ENCODE peak calls at places on chromosomes 13 and 19, in four cellular contexts. W is CD4-positive, CD25-positive, alpha-beta regulatory T cell; M is uterus; B is heart right ventricle. L is an unnamed sample. For H3K36me3, the result is how much of the 10 kb centered on the place peaks cover.

GRCh38 chr19:10655457-10656312 is 1.5 kb downstream of the ILF3 start:
- DNase-seq in W (no peak), M (no peak), B (no peak), L (peak)

GRCh38 chr19:843180-843835 is 2.5 kb downstream of the PRTN3 start:
- DNase-seq in W (no peak), M (no peak), B (no peak), L (no peak)

GRCh38 chr19:19075126-19075525 is 11.3 kb downstream of the SLC25A42 start:
- DNase-seq in W (no peak), M (no peak), B (no peak), L (no peak)

GRCh38 chr19:17951151-17952040 is 15.5 kb upstream of the KCNN1 start:
- DNase-seq in W (no peak), M (no peak), B (no peak), L (no peak)

GRCh38 chr19:13037161-13037560 is 41.9 kb downstream of the NFIX start:
- DNase-seq in W (no peak), M (no peak), B (no peak), L (peak)

GRCh38 chr13:45773236-45773635 is 71.1 kb downstream of the CBY2 start:
- DNase-seq in W (no peak), M (no peak), B (no peak), L (no peak)

GRCh38 chr19:7109678-7110289 is 40.3 kb downstream of the ZNF557 start:
- DNase-seq in W (no peak), M (no peak), B (no peak), L (no peak)

GRCh38 chr13:50915562-50915961 is 6.0 kb downstream of the RNASEH2B start:
- DNase-seq in W (no peak), M (no peak), B (no peak), L (no peak)

GRCh38 chr13:44263920-44264610 is 109.6 kb upstream of the SERP2 start:
- DNase-seq in W (no peak), M (peak), B (no peak), L (no peak)

GRCh38 chr19:10109528-10109927 is 2.0 kb upstream of the P2RY11 start:
- DNase-seq in W (no peak), M (no peak), B (no peak), L (no peak)

GRCh38 chr13:109628251-109628699 is 158.1 kb downstream of the IRS2 start:
- DNase-seq in W (no peak), M (no peak), B (no peak), L (peak)

GRCh38 chr13:102033316-102033715 is 368.5 kb downstream of the FGF14 start:
- DNase-seq in W (no peak), M (no peak), B (no peak), L (no peak)

GRCh38 chr19:46376241-46377153 is 29.6 kb downstream of the PPP5C start:
- DNase-seq in W (no peak), M (no peak), B (no peak), L (no peak)

GRCh38 chr13:74134777-74135305 is 637 bp upstream of the KLF12 start:
- DNase-seq in W (peak), M (peak), B (peak), L (peak)

DNA sequence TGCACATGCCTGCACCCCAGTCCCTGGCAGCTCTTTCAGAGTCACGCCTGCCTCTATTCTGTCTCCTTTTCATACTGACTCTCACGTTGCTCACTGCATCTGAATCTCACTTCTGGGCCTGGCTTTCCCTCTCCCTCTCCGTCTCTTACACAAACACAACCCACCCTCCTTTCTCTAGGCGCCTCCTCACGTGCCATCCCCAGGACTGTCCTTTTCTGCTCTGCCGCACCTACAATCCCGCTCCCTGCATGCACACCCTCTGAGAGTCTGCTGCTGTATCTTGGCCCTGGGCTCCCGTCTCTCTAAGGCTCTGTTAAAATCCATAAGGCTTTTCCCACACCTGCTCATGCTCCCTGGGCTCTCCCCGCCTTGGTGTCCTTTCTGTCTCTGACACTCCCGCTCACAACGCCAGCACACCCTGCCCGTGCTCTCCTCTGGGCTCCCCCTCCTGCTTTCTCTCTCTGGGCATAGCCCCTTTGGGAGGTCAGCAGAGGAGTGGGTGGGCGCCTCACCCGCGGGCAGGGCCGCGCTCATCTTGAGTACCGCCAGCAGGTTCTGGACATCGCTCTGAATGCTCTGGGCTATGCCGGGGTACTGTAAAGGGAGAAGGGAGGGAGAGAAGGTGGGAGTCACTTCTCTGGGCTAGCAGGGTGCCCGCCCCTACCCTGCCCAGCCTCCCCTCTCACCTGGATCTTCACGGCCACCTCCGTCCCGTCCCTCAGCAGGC is 12.7 kb upstream of the NUMBL start:
- DNase-seq in W (no peak), M (no peak), B (no peak), L (no peak)
- H3K36me3 ChIP-seq in W (half or more), M (under half), B (half or more), L (under half)

DNA sequence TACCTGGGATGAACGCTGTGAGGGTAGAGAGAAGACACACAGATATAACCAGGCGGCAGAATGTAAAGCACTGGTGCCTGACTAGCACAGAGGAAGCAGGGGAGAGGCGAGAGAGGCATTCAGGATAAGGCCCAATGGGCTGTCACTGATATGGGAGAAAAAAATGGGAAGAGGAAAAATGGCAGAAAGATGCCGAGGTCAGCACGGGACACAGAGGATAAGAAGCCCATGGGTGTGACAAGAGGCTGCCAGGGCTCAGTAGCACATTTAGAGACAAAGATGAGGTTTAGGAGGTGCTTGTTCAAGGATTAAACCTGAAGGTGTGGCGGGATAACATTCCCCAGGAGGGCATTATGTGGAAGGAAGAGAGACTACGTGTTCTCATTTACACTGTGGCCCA is 5.6 kb downstream of the SMG9 start:
- DNase-seq in W (no peak), M (no peak), B (no peak), L (no peak)
- H3K36me3 ChIP-seq in W (half or more), M (under half), B (half or more), L (half or more)

DNA sequence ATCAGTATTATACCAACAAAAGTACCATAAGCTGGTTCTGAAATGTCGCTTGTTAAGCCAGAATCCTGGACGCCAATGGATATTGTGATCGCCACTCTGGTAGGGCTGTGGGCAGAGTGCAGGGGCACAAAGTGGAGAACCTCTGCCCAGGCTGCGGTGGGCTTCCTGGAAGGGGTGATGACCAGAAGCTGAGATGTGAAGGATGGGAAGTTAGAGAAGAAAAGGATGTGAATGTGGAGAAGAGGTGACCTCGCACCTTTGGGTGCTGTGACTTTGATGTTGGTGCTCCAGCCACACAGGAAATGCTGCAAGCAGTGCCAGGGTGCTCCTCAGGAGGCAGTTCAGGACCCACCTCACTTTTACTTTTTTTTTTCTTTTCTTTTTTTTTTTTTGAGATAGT is 207.9 kb upstream of the MAB21L1 start:
- DNase-seq in W (no peak), M (no peak), B (no peak), L (no peak)
- H3K36me3 ChIP-seq in W (under half), M (under half), B (under half), L (under half)

GRCh38 chr19:33703821-33704220 is 82.1 kb downstream of the CHST8 start:
- DNase-seq in W (no peak), M (no peak), B (no peak), L (no peak)
- H3K36me3 ChIP-seq in W (under half), M (under half), B (under half), L (under half)

GRCh38 chr13:75946746-75947397 is 310.7 kb downstream of the LMO7 start:
- DNase-seq in W (no peak), M (no peak), B (no peak), L (no peak)

DNA sequence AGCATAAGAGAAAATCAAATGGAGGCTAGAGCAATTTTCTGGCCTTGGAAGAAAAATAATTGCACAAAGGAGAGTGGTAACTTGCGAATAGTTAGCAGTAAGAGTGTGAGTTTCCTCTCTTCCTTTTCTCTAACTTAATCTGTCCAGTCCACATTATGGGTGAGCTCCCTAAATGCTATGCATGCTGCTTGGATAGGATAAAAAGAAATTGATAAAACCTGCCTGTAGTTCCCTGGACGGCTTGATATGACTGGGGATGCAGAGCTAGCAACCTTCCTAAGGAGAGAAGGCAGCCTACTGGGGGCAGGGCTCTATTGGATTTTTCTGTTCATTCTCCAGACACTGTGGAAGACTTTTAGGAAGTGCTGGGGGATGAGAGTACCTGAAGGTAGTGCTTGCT is 311.3 kb downstream of the LMO7 start:
- DNase-seq in W (no peak), M (no peak), B (no peak), L (no peak)
- H3K36me3 ChIP-seq in W (under half), M (under half), B (under half), L (under half)

GRCh38 chr13:25241007-25241406 is 46.3 kb downstream of the MTMR6 start:
- DNase-seq in W (no peak), M (no peak), B (no peak), L (no peak)

GRCh38 chr13:25237083-25237482 is 50.2 kb downstream of the MTMR6 start:
- DNase-seq in W (no peak), M (no peak), B (no peak), L (no peak)

GRCh38 chr13:25248071-25248470 is 39.2 kb downstream of the MTMR6 start:
- DNase-seq in W (no peak), M (no peak), B (no peak), L (no peak)

GRCh38 chr13:25247345-25247744 is 39.9 kb downstream of the MTMR6 start:
- DNase-seq in W (no peak), M (no peak), B (no peak), L (no peak)

DNA sequence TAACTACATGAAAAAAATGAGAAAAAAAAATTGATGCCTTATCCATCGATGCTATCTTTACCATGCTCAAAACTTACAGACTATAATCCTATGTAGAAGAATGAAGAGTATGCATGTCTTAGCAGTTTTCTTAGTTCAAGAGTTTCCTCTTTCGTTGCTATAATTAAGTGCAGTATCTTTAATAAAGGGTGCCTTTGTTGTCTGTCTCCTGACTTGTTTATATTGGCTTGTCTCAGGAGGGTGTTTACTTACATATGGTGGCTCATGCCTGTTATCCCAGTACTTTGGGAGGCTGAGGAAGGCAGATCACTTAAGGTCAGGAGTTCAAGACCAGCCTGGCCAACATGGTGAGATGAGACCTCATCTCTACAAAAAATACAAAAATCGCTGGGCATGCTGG is 44.3 kb downstream of the MTMR6 start:
- DNase-seq in W (no peak), M (no peak), B (no peak), L (no peak)
- H3K36me3 ChIP-seq in W (under half), M (under half), B (under half), L (under half)

DNA sequence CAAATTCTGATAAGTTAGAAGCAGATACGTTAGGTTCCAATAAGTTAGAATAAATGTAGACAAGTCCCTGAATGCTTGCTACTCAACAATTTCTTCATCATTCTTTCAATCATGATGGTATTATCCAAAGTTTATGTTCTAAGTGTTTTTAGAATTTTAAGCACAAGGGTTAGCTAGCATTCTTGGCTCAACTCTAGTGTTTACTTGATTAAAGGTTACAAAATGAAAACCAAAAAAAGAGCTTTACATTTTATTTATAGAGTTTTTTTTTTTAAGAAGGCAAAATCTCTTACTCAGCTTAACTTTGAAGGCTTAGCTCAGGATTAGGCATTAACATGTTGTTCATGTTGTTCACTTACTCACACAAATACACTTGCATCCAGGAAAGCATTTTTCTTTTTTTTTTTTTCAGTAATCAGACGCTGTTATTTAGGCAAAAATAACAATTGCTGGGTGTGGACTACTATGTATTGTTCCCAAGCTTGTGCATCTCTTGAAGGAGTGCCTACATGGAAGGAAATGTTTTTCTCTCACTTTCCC is 420.6 kb downstream of the DCT start:
- DNase-seq in W (no peak), M (no peak), B (no peak), L (no peak)
- H3K36me3 ChIP-seq in W (under half), M (under half), B (under half), L (under half)